ENCODE peak calls at places on chromosome X, in nine cellular contexts. P is suprapubic skin, M is KBM-7, X is H1, C is NCI-H1105 treated with DMSO at 0.1 percent for 48 hours, S is islet precursor cell, T is NCI-H774, K is activated B cell treated with CpG ODN at 0.5 μM for 24 hours, U is WTC11. D is an unnamed sample.

GRCh38 chrX:56812515-56813105 is 83.6 kb downstream of the NBDY start:
- DNase-seq in P (peak; percentile 19), M (peak; percentile 45), X (no peak), C (no peak), S (no peak), T (no peak), K (no peak), U (no peak), D (no peak)

GRCh38 chrX:46803140-46803539 is 33.7 kb upstream of the RP2 start:
- DNase-seq in P (no peak), M (peak; percentile 20), X (no peak), C (no peak), S (no peak), T (no peak), K (no peak), U (peak; percentile 25), D (no peak)

GRCh38 chrX:109742722-109743121 is 9.7 kb upstream of the ACSL4 start:
- DNase-seq in P (no peak), M (no peak), X (no peak), C (no peak), S (no peak), T (no peak), K (no peak), U (no peak), D (no peak)

GRCh38 chrX:19907794-19908193 is 20.4 kb upstream of the SH3KBP1 start:
- DNase-seq in P (no peak), M (peak; percentile 27), X (no peak), C (no peak), S (no peak), T (no peak), K (no peak), U (no peak), D (no peak)

GRCh38 chrX:54248309-54248708 is 65.3 kb upstream of the FAM120C start:
- DNase-seq in P (no peak), M (peak; percentile 19), X (no peak), C (peak; percentile 32), S (no peak), T (no peak), K (no peak), U (no peak), D (peak; percentile 0)

GRCh38 chrX:17779434-17779833 is 42.1 kb downstream of the SCML1 start:
- DNase-seq in P (no peak), M (no peak), X (no peak), C (no peak), S (no peak), T (no peak), K (no peak), U (no peak), D (no peak)

GRCh38 chrX:291411-291901 is 10.3 kb downstream of the PLCXD1 start:
- DNase-seq in P (peak; percentile 48), M (no peak), X (no peak), C (no peak), S (no peak), T (no peak), K (no peak), U (no peak), D (no peak)

GRCh38 chrX:71665747-71666146 is 1.6 kb upstream of the LOC101059915 start:
- DNase-seq in P (no peak), M (no peak), X (no peak), C (no peak), S (no peak), T (no peak), K (no peak), U (no peak), D (no peak)

GRCh38 chrX:22748093-22748999 is 251.4 kb upstream of the DDX53 start:
- DNase-seq in P (no peak), M (peak; percentile 47), X (peak; percentile 47), C (peak; percentile 51), S (peak; percentile 62), T (peak; percentile 58), K (peak; percentile 14), U (peak; percentile 50), D (peak; percentile 7)

GRCh38 chrX:72159769-72160168 is 21.8 kb upstream of the PIN4 start:
- DNase-seq in P (no peak), M (no peak), X (no peak), C (no peak), S (no peak), T (no peak), K (no peak), U (no peak), D (no peak)

GRCh38 chrX:129139837-129140679 is 383.2 kb downstream of the SMARCA1 start:
- DNase-seq in P (no peak), M (no peak), X (no peak), C (peak; percentile 83), S (no peak), T (peak; percentile 87), K (no peak), U (no peak), D (peak; percentile 79)

D was measured in COR-L47.